ENCODE peak calls at places on chromosomes 2 and 18, in five cellular contexts. A is activated T-helper 1 cell treated with Interleukin-2 at 50 U/mL for 16 hours; B is colonic mucosa; O is activated CD4-positive, alpha-beta T cell treated with anti-CD3 and anti-CD28 coated beads, Interleukin-2, amount 50 U/mL, for 1 hour; W is suprapubic skin. G is an unnamed sample.

GRCh38 chr18:35522130-35522959 is 24.6 kb upstream of the INO80C start:
- DNase-seq in W (no peak), O (no peak), B (no peak), A (no peak), G (no peak)

GRCh38 chr2:200028998-200029397 is 73.6 kb downstream of the MAIP1 start:
- DNase-seq in W (no peak), O (no peak), A (no peak), B (no peak), G (no peak)

GRCh38 chr2:73105511-73105971 is 7.2 kb downstream of the RAB11FIP5 start:
- DNase-seq in B (no peak), W (no peak), O (no peak), A (no peak), G (no peak)

GRCh38 chr2:130355578-130356431 is at the start of gene PTPN18:
- DNase-seq in O (peak), B (peak), W (peak), A (peak), G (peak)

GRCh38 chr18:70920840-70921374 is 632.1 kb downstream of the SOCS6 start:
- DNase-seq in W (no peak), B (no peak), A (no peak), O (no peak), G (no peak)

GRCh38 chr2:80292474-80292873 is 12.1 kb downstream of the LRRTM1 start:
- DNase-seq in W (no peak), B (no peak), A (no peak), O (no peak), G (no peak)

GRCh38 chr2:218755567-218756404 is 26.2 kb upstream of the CYP27A1 start:
- DNase-seq in W (no peak), O (no peak), B (no peak), A (no peak), G (no peak)

GRCh38 chr2:64374686-64375085 is 79.3 kb upstream of the LGALSL start:
- DNase-seq in A (no peak), W (no peak), B (no peak), O (no peak), G (peak)

GRCh38 chr2:2769481-2770431 is 438.7 kb upstream of the MYT1L start:
- DNase-seq in W (peak), O (no peak), A (no peak), B (peak), G (no peak)

GRCh38 chr2:152600698-152601097 is 116.6 kb downstream of the PRPF40A start:
- DNase-seq in O (no peak), W (no peak), A (no peak), B (no peak), G (no peak)

GRCh38 chr18:58609536-58609993 is 19.3 kb downstream of the ALPK2 start:
- DNase-seq in W (no peak), B (no peak), A (no peak), O (no peak), G (no peak)

GRCh38 chr18:22485808-22486244 is 68.1 kb upstream of the CTAGE1 start:
- DNase-seq in B (no peak), W (no peak), A (no peak), O (no peak), G (peak)

GRCh38 chr18:12772111-12772510 is 69.3 kb downstream of the PSMG2 start:
- DNase-seq in W (no peak), B (no peak), O (no peak), A (no peak), G (no peak)

GRCh38 chr18:36381075-36381474 is 83.6 kb downstream of the FHOD3 start:
- DNase-seq in O (no peak), A (no peak), W (no peak), B (no peak), G (no peak)

GRCh38 chr18:13185675-13186198 is 32.8 kb upstream of the LDLRAD4 start:
- DNase-seq in O (no peak), W (no peak), A (no peak), B (no peak), G (no peak)

GRCh38 chr2:127575185-127575765 is 39.8 kb downstream of the MYO7B start:
- DNase-seq in B (no peak), O (no peak), W (no peak), A (no peak), G (no peak)

GRCh38 chr2:195559431-195559914 is 97.6 kb upstream of the SLC39A10 start:
- DNase-seq in O (peak), B (peak), A (peak), W (no peak), G (peak)

GRCh38 chr2:226317970-226318369 is 481.6 kb downstream of the IRS1 start:
- DNase-seq in W (no peak), O (no peak), A (no peak), B (no peak), G (no peak)

GRCh38 chr2:101622210-101622609 is 75.3 kb upstream of the MAP4K4 start:
- DNase-seq in O (no peak), A (no peak), W (no peak), B (no peak), G (no peak)

GRCh38 chr2:60516383-60516811 is 37.1 kb downstream of the BCL11A start:
- DNase-seq in W (no peak), B (no peak), O (no peak), A (no peak), G (peak)

GRCh38 chr18:11956371-11957308 is 24.7 kb upstream of the IMPA2 start:
- DNase-seq in B (no peak), O (no peak), A (no peak), W (no peak), G (no peak)

GRCh38 chr2:219309278-219309677 is at the start of gene PTPRN:
- DNase-seq in O (no peak), W (no peak), B (no peak), A (no peak), G (no peak)

GRCh38 chr2:27891820-27892105 is 1.2 kb downstream of the BABAM2 start:
- DNase-seq in W (no peak), O (no peak), B (no peak), A (no peak), G (no peak)

GRCh38 chr18:78407456-78407823 is 572.2 kb upstream of the SALL3 start:
- DNase-seq in B (peak), O (no peak), W (no peak), A (no peak), G (no peak)

GRCh38 chr2:109487237-109487869 is 126.4 kb downstream of the SEPTIN10 start:
- DNase-seq in W (no peak), B (no peak), A (no peak), O (no peak), G (no peak)

GRCh38 chr2:240919161-240919781 is 13.1 kb downstream of the CROCC2 start:
- DNase-seq in W (peak), O (no peak), A (no peak), B (no peak), G (no peak)

GRCh38 chr2:172516299-172516698 is 39.6 kb upstream of the PDK1 start:
- DNase-seq in A (no peak), W (no peak), B (no peak), O (no peak), G (peak)

GRCh38 chr2:42999856-43000241 is 207.5 kb upstream of the HAAO start:
- DNase-seq in O (no peak), W (peak), A (no peak), B (peak), G (no peak)

GRCh38 chr2:26946841-26947784 is 23.3 kb upstream of the MAPRE3 start:
- DNase-seq in A (no peak), W (no peak), B (peak), O (no peak), G (peak)

GRCh38 chr18:568731-569130 is 11.4 kb upstream of the CETN1 start:
- DNase-seq in O (no peak), A (no peak), B (no peak), W (no peak), G (no peak)

GRCh38 chr2:38178556-38179419 is 102.8 kb upstream of the CYP1B1 start:
- DNase-seq in B (no peak), A (no peak), W (no peak), O (no peak), G (peak)

GRCh38 chr18:37511933-37512332 is 53.7 kb downstream of the CELF4 start:
- DNase-seq in B (no peak), W (no peak), A (no peak), O (no peak), G (no peak)

GRCh38 chr2:223621901-223622300 is 19.7 kb upstream of the SCG2 start:
- DNase-seq in B (no peak), A (no peak), W (no peak), O (no peak), G (no peak)

G was measured in mammary epithelial cell.